ENCODE peak calls at places on chromosomes 13 and 19, in four cellular contexts. S, Q, I and L are unnamed samples.
A peak's percentile ranks its signal among the peaks of the same experiment; 100 is the strongest.

GRCh38 chr13:44191504-44192171 is 182.0 kb upstream of the SERP2 start:
- DNase-seq in I (peak; percentile 53), Q (no peak), S (peak; percentile 71), L (peak; percentile 64)

GRCh38 chr13:100334209-100334608 is 245.3 kb downstream of the PCCA start:
- DNase-seq in I (no peak), Q (no peak), S (no peak), L (no peak)

GRCh38 chr13:70253834-70254233 is 145.6 kb upstream of the KLHL1 start:
- DNase-seq in Q (no peak), I (no peak), S (no peak), L (peak; percentile 9)

GRCh38 chr19:45275370-45275971 is 24.4 kb downstream of the MARK4 start:
- DNase-seq in I (no peak), S (no peak), Q (no peak), L (no peak)

GRCh38 chr13:66558511-66558910 is 671.6 kb downstream of the PCDH9 start:
- DNase-seq in Q (no peak), I (peak; percentile 23), S (no peak), L (no peak)

GRCh38 chr13:30114586-30115256 is 192.6 kb downstream of the KATNAL1 start:
- DNase-seq in S (peak; percentile 80), Q (no peak), I (peak; percentile 85), L (peak; percentile 63)

GRCh38 chr19:6602729-6603114 is 11.8 kb upstream of the CD70 start:
- DNase-seq in I (peak; percentile 60), Q (no peak), S (no peak), L (no peak)

GRCh38 chr19:45474191-45474940 is 6.6 kb downstream of the FOSB start:
- DNase-seq in S (no peak), Q (no peak), I (no peak), L (no peak)

GRCh38 chr19:788821-789472 is 8.3 kb upstream of the PTBP1 start:
- DNase-seq in S (no peak), Q (no peak), I (no peak), L (peak; percentile 52)

GRCh38 chr19:5623397-5624153 is 692 bp downstream of the SAFB start:
- DNase-seq in S (no peak), I (peak; percentile 26), Q (no peak), L (no peak)

GRCh38 chr19:45780448-45781281 is 1.6 kb downstream of the DMPK start:
- DNase-seq in I (peak; percentile 45), Q (no peak), S (no peak), L (peak; percentile 47)

GRCh38 chr19:21474671-21475181 is 30.7 kb upstream of the ZNF429 start:
- DNase-seq in I (no peak), Q (no peak), S (no peak), L (no peak)

GRCh38 chr19:35077411-35078223 is 36.1 kb downstream of the HPN start:
- DNase-seq in I (no peak), Q (no peak), S (no peak), L (no peak)

GRCh38 chr13:34207334-34207733 is 389.4 kb downstream of the RFC3 start:
- DNase-seq in S (peak; percentile 81), Q (no peak), I (no peak), L (no peak)

GRCh38 chr13:28730762-28731161 is 12.0 kb upstream of the SLC46A3 start:
- DNase-seq in I (no peak), S (no peak), Q (no peak), L (no peak)

GRCh38 chr19:33557720-33558119 is 36.1 kb upstream of the PEPD start:
- DNase-seq in I (no peak), S (no peak), Q (no peak), L (no peak)

GRCh38 chr13:95267662-95268369 is 33.4 kb downstream of the ABCC4 start:
- DNase-seq in S (peak; percentile 85), I (peak; percentile 60), Q (no peak), L (peak; percentile 45)

GRCh38 chr13:112764028-112764427 is 74.2 kb downstream of the ATP11A start:
- DNase-seq in I (no peak), S (no peak), Q (no peak), L (no peak)

GRCh38 chr13:67518785-67519184 is 288.6 kb upstream of the PCDH9 start:
- DNase-seq in S (no peak), Q (no peak), I (no peak), L (no peak)

GRCh38 chr19:18153555-18154134 is 682 bp downstream of the PIK3R2 start:
- DNase-seq in Q (no peak), I (no peak), S (no peak), L (no peak)

GRCh38 chr13:83449666-83450395 is 432.4 kb downstream of the SLITRK1 start:
- DNase-seq in I (no peak), S (peak; percentile 39), Q (no peak), L (no peak)

GRCh38 chr13:32779119-32779518 is 192.9 kb downstream of the PDS5B start:
- DNase-seq in Q (no peak), I (no peak), S (no peak), L (no peak)

GRCh38 chr13:103308700-103309099 is 242.5 kb upstream of the SLC10A2 start:
- DNase-seq in I (no peak), S (no peak), Q (no peak), L (no peak)

GRCh38 chr19:7360393-7360984 is 11.8 kb downstream of the ARHGEF18 start:
- DNase-seq in Q (no peak), I (no peak), S (no peak), L (no peak)

GRCh38 chr13:71079638-71080037 is 787.4 kb downstream of the DACH1 start:
- DNase-seq in I (no peak), Q (no peak), S (no peak), L (no peak)

GRCh38 chr13:93558637-93559036 is 332.0 kb downstream of the GPC6 start:
- DNase-seq in I (no peak), S (no peak), Q (no peak), L (no peak)

GRCh38 chr19:48363500-48363809 is 285 bp downstream of the TMEM143 start:
- DNase-seq in Q (no peak), I (no peak), S (no peak), L (no peak)

GRCh38 chr19:4455742-4456565 is 1.6 kb downstream of the UBXN6 start:
- DNase-seq in S (no peak), I (peak; percentile 72), Q (no peak), L (peak; percentile 25)

GRCh38 chr13:76884167-76884566 is 2.0 kb downstream of the KCTD12 start:
- DNase-seq in S (no peak), I (no peak), Q (no peak), L (no peak)

GRCh38 chr13:73077867-73078266 is 19.1 kb downstream of the KLF5 start:
- DNase-seq in I (no peak), Q (no peak), S (no peak), L (no peak)

GRCh38 chr19:41689993-41690800 is 2.1 kb upstream of the CEACAM7 start:
- DNase-seq in S (no peak), Q (no peak), I (no peak), L (no peak)
- TF ChIP-seq CEBPB in S (no peak), Q (no peak), I (no peak), L (no peak)

DNA sequence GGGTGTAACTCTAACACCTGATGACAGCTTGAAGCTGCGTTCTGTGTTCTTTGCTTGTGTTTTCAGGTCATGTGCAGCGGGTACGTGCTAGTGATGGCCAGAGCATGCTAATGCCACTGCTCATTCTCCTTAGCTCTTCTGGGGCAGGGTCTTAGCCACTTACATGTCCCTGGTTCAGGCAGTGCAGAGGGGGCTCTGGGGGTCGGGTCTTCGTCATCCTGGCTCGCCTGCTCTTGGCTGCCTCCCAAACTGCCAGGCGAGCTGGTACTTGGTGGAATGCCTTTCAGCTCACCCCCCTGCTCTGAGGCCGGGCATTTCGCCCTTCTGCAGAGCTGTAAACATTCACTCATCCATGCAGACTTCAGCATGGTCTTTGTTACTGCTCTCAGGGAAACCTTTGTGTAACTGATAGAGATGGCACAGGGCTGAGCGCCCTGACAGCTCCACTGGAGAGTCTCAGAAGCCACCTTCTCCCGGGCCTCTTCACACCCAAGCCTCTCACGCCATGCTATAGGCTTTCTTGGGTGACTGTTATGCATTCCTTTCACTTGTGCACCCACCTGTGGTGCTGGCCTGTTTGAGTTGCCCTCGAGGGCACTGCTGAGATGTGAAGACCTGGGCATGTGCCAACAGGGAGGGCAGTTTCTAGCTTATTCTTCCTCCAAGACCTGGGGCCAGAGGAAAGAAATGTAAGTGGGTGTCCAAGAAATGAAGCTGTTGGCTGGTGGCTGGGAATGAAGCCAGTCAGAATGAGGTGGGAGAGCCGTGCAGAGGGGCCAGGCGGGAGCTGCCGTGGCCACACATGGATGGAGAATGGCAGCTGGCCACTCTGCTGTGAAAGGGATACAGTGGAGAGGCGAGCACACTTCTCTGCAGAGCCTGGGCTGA is 24.5 kb downstream of the FAM124A start:
- DNase-seq in S (no peak), Q (no peak), I (no peak), L (no peak)
- TF ChIP-seq EP300 in S (no peak), Q (no peak), I (no peak), L (no peak)

DNA sequence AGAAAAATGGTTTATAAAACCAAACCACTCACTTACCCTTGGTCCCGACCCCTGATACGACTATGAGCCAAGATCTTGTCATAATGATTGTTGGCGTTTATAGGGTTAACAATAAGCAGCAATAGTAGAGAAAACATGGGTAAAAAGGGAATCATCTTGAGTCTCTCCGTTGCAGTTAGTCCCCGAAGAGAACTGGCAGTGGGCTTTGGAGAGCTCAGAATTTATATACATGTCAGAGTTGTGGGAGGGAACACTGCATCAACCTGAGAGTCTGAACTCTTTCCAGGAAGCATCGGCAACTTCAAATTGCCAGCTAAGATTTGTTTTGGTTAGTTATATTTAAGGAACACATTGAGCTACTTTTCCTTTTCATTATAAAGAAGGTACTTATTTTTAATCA is at the start of gene POSTN:
- DNase-seq in I (no peak), S (no peak), Q (no peak), L (no peak)
- TF ChIP-seq CEBPB in I (no peak), S (no peak), Q (no peak), L (no peak)

DNA sequence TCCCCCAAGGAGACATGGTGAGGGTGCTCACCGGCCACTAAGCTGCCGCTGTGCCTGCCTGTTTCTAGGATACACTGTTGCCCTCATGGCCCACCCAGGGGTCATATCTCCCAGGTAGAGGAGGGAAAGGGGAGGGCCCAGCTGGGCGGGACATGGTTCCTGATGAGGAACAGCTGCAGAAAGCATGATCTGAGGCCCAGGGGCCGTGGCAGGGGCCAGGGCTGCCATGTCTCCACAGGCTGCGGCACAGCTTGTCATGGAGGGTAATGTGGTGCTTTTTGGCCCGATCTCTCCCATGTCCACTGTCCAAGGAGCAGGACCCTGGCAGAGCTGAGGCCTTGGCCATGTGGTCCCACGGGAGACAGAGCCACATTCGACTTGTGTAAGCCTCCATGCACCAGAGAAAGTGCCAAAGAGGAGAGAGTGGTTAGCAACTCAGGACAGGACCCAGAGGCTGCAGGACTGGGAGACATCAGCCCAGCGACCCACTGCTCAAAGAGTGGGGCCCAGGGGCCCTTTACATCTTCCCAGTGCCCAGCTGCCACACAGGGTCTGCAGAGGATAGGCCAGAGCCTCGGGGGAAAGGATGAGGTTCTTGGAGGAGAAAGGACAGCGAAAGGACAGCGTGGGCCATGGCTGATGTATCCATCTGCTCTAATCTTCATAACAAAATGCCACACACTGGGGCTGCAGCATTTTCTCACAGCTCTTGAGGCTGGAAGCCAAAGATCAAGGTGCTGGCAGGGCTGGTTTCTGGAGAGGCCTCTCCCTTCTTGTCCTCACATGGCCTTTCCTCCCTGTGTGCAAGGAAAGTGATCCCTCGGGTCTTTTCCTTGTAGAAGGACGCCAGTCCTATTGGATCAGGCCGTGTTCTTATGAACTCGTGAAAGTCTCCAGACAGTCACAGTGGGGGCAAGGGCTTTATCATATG is 11.5 kb downstream of the POP4 start:
- DNase-seq in Q (no peak), S (no peak), I (no peak), L (no peak)
- TF ChIP-seq EP300 in Q (no peak), S (no peak), I (no peak), L (no peak)